ENCODE peak calls at places on chromosomes 6 and 20, in five cellular contexts. V is A549, L is HepG2, U is transverse colon, Q is tibial nerve. J is an unnamed sample.

GRCh38 chr6:30981942-30982772 is 1.4 kb upstream of the MUC21 start:
- DNase-seq in V (no peak), L (peak), U (no peak), Q (no peak), J (peak)

GRCh38 chr6:32153252-32153834 is 598 bp upstream of the PPT2 start:
- DNase-seq in V (peak), L (peak), U (no peak), Q (no peak), J (peak)

GRCh38 chr6:38495922-38496635 is 143.7 kb downstream of the BTBD9 start:
- DNase-seq in V (no peak), L (no peak), U (no peak), Q (no peak), J (no peak)

GRCh38 chr6:162710438-162710837 is 17.1 kb downstream of the PRKN start:
- DNase-seq in V (no peak), L (no peak), U (no peak), Q (no peak), J (no peak)

GRCh38 chr6:91045152-91045551 is 458.3 kb upstream of the MAP3K7 start:
- DNase-seq in V (no peak), L (no peak), U (no peak), Q (no peak), J (no peak)

GRCh38 chr6:77040566-77041195 is 422.6 kb downstream of the HTR1B start:
- DNase-seq in V (no peak), L (no peak), U (no peak), Q (no peak), J (no peak)

GRCh38 chr6:39389372-39389767 is 66.9 kb upstream of the KCNK16 start:
- DNase-seq in V (peak), L (no peak), U (no peak), Q (no peak), J (no peak)

GRCh38 chr6:31122803-31123706 is 2.8 kb upstream of the CDSN start:
- DNase-seq in V (peak), L (peak), U (no peak), Q (peak), J (peak)

GRCh38 chr6:133362813-133363212 is 121.7 kb downstream of the EYA4 start:
- DNase-seq in V (no peak), L (no peak), U (no peak), Q (no peak), J (no peak)

GRCh38 chr6:193773-194310 is 98.4 kb upstream of the DUSP22 start:
- DNase-seq in V (no peak), L (no peak), U (no peak), Q (no peak), J (no peak)

GRCh38 chr20:32731882-32732266 is 11.4 kb downstream of the COMMD7 start:
- DNase-seq in V (no peak), L (peak), U (no peak), Q (no peak), J (no peak)

GRCh38 chr20:1945660-1946059 is 48.2 kb downstream of the PDYN start:
- DNase-seq in V (no peak), L (no peak), U (no peak), Q (no peak), J (no peak)

GRCh38 chr20:45322952-45323383 is 14.9 kb upstream of the MATN4 start:
- DNase-seq in V (no peak), L (peak), U (peak), Q (no peak), J (peak)

GRCh38 chr6:116530436-116530835 is 15.0 kb downstream of the TRAPPC3L start:
- DNase-seq in V (no peak), L (peak), U (no peak), Q (no peak), J (no peak)

GRCh38 chr20:42352096-42352495 is 733.9 kb upstream of the CHD6 start:
- DNase-seq in V (no peak), L (no peak), U (no peak), Q (no peak), J (no peak)

GRCh38 chr20:42346771-42347170 is 728.6 kb upstream of the CHD6 start:
- DNase-seq in V (no peak), L (no peak), U (no peak), Q (no peak), J (no peak)

DNA sequence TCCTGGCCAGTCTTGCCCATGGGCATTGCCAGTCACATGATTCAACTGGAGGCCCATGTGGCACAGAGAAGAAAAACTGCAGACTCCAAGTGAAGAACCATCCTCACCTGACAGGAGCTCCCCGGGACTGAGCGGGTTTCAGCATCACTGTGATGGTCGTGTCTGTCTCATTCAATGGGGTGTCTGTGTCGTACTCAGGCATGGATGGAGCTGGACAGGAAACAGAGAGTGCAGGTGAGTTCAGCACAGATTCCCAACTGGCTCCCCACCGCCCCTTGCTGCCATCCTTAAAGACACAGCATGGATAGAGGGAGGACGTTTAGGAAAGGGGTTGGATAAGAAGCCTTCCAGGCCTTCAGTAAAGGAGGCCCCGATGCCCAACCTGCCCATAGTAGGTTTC is 732.3 kb upstream of the CHD6 start:
- DNase-seq in V (no peak), L (no peak), U (no peak), Q (no peak), J (no peak)
- H3K27ac ChIP-seq in V (no peak), L (no peak), U (no peak), Q (no peak), J (no peak)

GRCh38 chr6:42890311-42891198 is 11.1 kb downstream of the RPL7L1 start:
- DNase-seq in V (peak), L (peak), U (peak), Q (peak), J (peak)
- TF ChIP-seq POLR2A in V (peak), L (peak), U (peak), Q (peak), J (no peak)

GRCh38 chr20:56353356-56353755 is 5.4 kb upstream of the FAM210B start:
- DNase-seq in V (no peak), L (no peak), U (no peak), Q (no peak), J (no peak)
- TF ChIP-seq EP300 in V (no peak), L (no peak), U (no peak), Q (no peak), J (no peak)

GRCh38 chr6:127096167-127096566 is 22.3 kb upstream of the RSPO3 start:
- DNase-seq in V (no peak), L (no peak), U (no peak), Q (no peak), J (no peak)

GRCh38 chr6:127090051-127090450 is 28.4 kb upstream of the RSPO3 start:
- DNase-seq in V (no peak), L (no peak), U (no peak), Q (no peak), J (no peak)

DNA sequence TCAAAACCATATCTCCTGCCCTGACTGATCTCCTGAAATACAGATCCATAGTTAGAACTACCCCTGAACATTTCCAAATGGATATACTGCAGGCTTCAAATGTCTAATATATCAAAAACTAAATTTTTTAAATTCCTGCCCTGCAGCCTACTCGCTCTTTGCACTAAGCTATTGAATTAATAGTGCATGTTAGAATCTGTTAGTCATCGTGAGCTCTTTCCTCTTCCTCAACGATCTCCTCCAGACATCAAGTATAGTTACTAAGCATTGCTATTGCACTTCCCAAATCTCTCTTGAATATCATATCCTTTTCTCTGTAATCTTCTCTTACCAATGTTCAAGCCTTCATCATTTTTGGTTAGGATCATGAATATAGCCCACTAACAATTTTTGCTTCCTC is 26.0 kb upstream of the RSPO3 start:
- DNase-seq in V (no peak), L (no peak), U (no peak), Q (no peak), J (no peak)
- H3K27ac ChIP-seq in V (no peak), L (no peak), U (no peak), Q (no peak), J (no peak)

DNA sequence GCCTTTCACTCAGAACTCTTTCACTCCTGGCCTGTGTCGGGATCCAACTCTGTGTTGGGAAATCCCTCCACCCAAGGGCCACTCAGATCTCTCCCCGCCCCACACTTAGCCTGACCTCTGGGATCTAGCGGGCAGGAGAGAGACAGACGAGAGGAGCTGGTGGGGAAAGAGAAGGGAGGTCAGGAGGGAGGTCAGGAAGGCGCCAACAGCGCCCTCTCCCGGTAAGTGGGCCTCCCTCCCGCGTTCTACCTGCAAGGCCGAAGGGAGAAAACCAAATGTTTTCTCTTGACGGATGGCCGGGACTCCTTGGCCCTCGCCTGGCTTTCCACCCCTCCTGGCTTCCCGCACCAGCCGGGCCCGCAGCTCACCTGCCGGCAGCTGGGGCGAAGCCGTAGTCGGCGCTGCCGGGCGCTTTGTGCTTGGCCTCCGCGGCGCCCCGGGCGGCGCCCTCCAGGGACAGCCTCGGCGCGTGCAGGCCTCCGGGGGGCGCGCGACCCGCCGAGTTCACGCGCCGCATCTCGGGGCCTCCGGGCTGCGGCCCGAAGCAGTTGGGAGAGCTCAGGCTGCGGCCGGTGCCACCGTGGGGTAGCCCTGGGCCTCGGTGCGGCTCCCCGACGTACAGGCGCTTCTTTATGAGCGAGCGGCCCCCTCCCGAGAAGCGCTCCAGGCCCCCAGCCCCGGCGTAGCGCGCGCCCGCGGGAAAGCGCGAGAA is 38.2 kb downstream of the C6orf132 start:
- DNase-seq in V (no peak), L (peak), U (peak), Q (peak), J (peak)
- TF ChIP-seq POLR2A in V (no peak), L (no peak), U (no peak), Q (no peak), J (no peak)

GRCh38 chr6:153613719-153614455 is 425.2 kb upstream of the OPRM1 start:
- DNase-seq in V (no peak), L (no peak), U (no peak), Q (no peak), J (no peak)

GRCh38 chr6:153616506-153616905 is 422.5 kb upstream of the OPRM1 start:
- DNase-seq in V (no peak), L (no peak), U (no peak), Q (no peak), J (no peak)

DNA sequence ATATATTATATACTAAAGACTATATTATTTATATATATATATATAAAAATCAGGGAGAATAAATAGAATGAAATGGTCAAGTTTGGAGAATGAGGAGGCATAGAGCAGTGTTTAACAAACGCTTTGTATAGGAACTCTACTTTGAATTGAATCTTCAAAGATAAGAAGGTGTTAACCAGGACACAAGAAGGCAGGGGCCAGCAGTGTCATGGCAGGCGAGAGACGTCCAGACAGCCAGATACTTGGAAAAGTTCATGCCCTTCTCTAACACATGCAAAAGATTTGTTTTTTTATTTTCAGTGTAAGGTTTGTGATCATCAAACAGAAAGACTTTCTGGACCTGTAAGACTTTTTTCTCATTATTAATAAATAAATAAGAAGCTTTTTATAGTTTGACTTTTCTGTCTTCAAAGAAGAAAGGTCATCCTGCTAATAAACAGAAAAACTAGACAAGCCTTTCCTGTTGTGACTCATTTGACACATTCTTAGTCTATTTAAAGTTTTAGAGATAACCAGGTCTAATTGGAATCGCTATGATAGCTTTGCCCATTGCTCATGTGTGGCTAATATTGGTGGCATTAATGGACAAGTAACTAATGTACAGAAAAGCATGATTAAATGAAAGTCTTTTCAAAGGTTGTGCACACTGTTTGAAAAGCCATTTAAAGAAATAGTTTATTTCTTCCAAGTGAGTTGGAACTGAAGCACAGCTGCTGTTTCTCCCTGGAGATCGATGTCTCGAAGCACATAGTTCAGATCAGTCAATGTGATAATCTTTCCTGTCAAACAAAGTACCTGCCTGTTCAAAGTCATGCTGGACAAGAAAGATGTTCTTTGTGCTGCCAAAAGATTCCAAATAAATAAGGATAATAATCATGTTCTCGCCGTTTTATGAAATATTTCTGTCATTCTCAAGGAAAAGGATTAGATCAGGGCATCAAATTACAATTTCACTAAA is 420.4 kb upstream of the OPRM1 start:
- DNase-seq in V (no peak), L (no peak), U (no peak), Q (no peak), J (no peak)
- TF ChIP-seq EP300 in V (no peak), L (no peak), U (no peak), Q (no peak), J (no peak)

DNA sequence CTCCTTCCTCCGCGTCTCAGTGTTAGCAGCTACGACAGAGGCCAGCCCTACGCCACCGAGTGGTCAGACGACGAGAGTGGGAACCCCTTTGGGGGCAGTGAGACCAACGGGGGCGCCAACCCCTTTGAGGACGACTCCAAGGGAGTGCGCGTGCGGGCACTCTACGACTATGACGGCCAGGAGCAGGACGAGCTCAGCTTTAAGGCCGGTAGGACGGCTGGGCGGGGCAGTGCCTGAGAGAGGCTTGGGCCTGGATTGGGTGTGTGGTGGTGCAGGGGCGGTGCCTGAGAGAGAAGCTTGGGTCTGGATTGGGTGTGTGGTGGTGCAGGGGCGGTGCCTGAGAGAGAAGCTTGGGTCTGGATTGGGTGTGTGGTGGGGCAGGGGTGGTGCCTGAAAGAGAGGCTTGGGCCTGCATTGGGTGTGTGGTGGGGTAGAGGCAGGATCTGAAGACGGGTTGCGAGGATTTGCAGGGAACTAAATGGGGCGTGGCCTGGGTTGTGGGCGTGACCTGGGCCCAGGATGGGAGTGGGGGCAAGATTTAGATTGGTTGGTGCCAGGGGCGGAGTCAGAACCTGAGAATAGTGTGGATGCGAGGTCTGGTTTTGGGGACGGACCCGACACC is 24.4 kb downstream of the SPDEF start:
- DNase-seq in V (no peak), L (no peak), U (no peak), Q (peak), J (no peak)
- H3K27ac ChIP-seq in V (no peak), L (no peak), U (no peak), Q (peak), J (no peak)